ENCODE peak calls at places on chromosomes 7 and 10, in seven cellular contexts. R is tibial artery; V is RWPE1; Q is HCT116; X is A549; A is CD4-positive, alpha-beta T cell; P is heart left ventricle. N is an unnamed sample.

GRCh38 chr10:69406302-69406811 is 10.4 kb downstream of the TACR2 start:
- DNase-seq in R (peak; percentile 89), V (no peak), Q (no peak), X (no peak), A (no peak), P (peak; percentile 77), N (peak; percentile 61)

GRCh38 chr10:71968553-71969474 is 4.6 kb downstream of the CHST3 start:
- DNase-seq in R (no peak), V (no peak), Q (no peak), X (peak; percentile 51), A (no peak), P (no peak), N (no peak)

GRCh38 chr7:122166708-122167107 is 22.7 kb upstream of the AASS start:
- DNase-seq in R (no peak), V (peak; percentile 21), Q (no peak), X (no peak), A (no peak), P (no peak), N (no peak)

GRCh38 chr10:99917963-99918825 is 91.6 kb downstream of the DNMBP start:
- DNase-seq in R (no peak), V (no peak), Q (no peak), X (peak; percentile 56), A (no peak), P (no peak), N (no peak)

GRCh38 chr10:37488792-37489657 is 363.6 kb downstream of the ANKRD30A start:
- DNase-seq in R (no peak), V (peak; percentile 79), Q (no peak), X (peak; percentile 98), A (no peak), P (no peak), N (no peak)

GRCh38 chr7:73977626-73978618 is 50.1 kb upstream of the ELN start:
- DNase-seq in R (peak; percentile 75), V (no peak), Q (no peak), X (peak; percentile 37), A (no peak), P (no peak), N (no peak)

GRCh38 chr10:71597821-71598498 is 121.6 kb downstream of the C10orf105 start:
- DNase-seq in R (peak; percentile 73), V (no peak), Q (no peak), X (no peak), A (no peak), P (no peak), N (peak; percentile 74)

GRCh38 chr7:69677054-69677847 is 79.0 kb downstream of the AUTS2 start:
- DNase-seq in R (no peak), V (no peak), Q (no peak), X (peak; percentile 18), A (no peak), P (no peak), N (no peak)

GRCh38 chr7:151598045-151598444 is 78.3 kb upstream of the RHEB start:
- DNase-seq in R (no peak), V (peak; percentile 73), Q (peak; percentile 48), X (no peak), A (no peak), P (no peak), N (no peak)

GRCh38 chr10:13858709-13859108 is 271.9 kb downstream of the PRPF18 start:
- DNase-seq in R (no peak), V (no peak), Q (no peak), X (no peak), A (no peak), P (no peak), N (no peak)

GRCh38 chr7:166370-167060 is 25.9 kb upstream of the FAM20C start:
- DNase-seq in R (no peak), V (no peak), Q (no peak), X (no peak), A (no peak), P (peak; percentile 64), N (no peak)

GRCh38 chr10:95329296-95329695 is 38.5 kb upstream of the PDLIM1 start:
- DNase-seq in R (no peak), V (no peak), Q (no peak), X (no peak), A (no peak), P (no peak), N (no peak)
- H3K27ac ChIP-seq in R (peak overlapping the region; percentile 33), V (no peak overlapping the region), Q (no peak overlapping the region), X (peak overlapping the region; percentile 32), A (no peak overlapping the region), P (no peak overlapping the region), N (no peak overlapping the region)

GRCh38 chr10:124458473-124458872 is 3.1 kb upstream of the LHPP start:
- DNase-seq in R (no peak), V (no peak), Q (no peak), X (no peak), A (no peak), P (no peak), N (no peak)
- H3K27ac ChIP-seq in R (no peak overlapping the region), V (no peak overlapping the region), Q (no peak overlapping the region), X (no peak overlapping the region), A (no peak overlapping the region), P (no peak overlapping the region), N (no peak overlapping the region)

DNA sequence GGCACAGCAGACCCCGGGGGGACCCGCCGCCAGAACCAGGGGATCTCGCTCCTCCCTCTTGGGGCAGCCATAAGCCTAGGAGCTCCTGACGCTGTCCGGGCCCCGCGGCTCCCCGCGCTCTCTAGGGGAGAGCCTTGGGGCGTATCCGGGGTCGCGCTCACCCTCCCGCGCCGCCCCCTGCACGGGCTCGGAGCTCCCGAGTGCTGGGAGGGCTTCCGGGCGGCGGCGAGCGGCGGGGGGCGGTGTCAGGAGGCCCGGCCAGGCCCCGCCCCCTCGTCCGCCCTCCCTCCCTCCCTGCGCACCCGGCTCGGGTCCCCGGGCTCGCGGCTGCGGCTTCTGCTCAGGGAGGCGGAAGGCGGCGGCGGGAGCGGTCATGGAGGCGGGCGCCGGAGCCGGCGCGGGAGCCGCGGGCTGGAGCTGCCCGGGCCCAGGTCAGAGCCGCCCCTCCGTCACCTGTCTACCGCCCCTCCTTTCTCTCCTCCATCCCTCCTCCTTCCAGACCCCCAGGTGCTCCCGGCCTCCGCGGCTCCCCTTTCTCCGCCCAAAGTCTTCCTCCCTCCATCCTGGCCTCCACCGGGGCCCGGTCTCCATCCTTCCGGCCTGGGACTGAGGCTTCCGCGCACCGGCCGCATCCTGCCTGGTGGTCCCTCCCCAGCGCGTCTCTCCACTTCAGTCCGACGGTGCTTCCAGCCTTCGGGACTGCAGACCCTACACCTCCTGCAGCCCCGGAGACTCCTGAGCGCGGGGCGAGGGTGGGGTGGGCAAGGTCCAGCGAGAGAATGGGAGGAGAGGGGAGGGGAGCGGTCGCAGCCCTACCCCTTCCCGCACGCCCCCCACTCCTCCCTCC is 424 bp upstream of the CCDC136 start:
- DNase-seq in R (peak; percentile 88), V (peak; percentile 58), Q (no peak), X (peak; percentile 41), A (peak; percentile 58), P (peak; percentile 91), N (peak; percentile 81)
- H3K27ac ChIP-seq in R (peak overlapping the region; percentile 73), V (no peak overlapping the region), Q (no peak overlapping the region), X (peak overlapping the region; percentile 92), A (no peak overlapping the region), P (peak overlapping the region; percentile 71), N (peak overlapping the region; percentile 30)

DNA sequence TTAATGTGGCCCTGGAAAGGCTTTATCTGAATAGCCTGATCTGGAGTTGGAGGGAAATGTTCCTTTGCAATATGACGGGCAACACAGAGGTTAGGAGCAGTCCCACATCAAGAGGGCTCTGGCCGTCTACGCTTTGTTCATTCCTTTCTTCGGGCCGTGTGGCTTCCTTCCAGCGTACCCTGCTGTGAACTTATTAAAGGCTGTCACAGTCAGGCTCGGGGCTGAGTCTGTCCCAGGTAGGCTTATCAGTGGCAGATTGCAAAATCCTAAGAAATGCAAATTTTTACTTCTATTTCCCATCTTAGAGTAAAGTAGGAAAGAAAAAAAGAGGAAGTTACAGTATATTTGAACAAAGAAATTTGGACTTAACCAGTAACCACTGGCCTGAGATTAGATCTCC is 453.1 kb upstream of the MKI67 start:
- DNase-seq in R (no peak), V (no peak), Q (no peak), X (no peak), A (no peak), P (no peak), N (no peak)
- H3K27ac ChIP-seq in R (no peak overlapping the region), V (no peak overlapping the region), Q (no peak overlapping the region), X (no peak overlapping the region), A (no peak overlapping the region), P (no peak overlapping the region), N (no peak overlapping the region)

GRCh38 chr7:5363729-5364128 is 59.9 kb downstream of the TNRC18 start:
- DNase-seq in R (no peak), V (no peak), Q (no peak), X (no peak), A (no peak), P (no peak), N (no peak)
- H3K27ac ChIP-seq in R (peak overlapping the region; percentile 26), V (peak overlapping the region; percentile 39), Q (no peak overlapping the region), X (no peak overlapping the region), A (no peak overlapping the region), P (no peak overlapping the region), N (no peak overlapping the region)